ENCODE peak calls at places on chromosomes 7 and 10, in five cellular contexts. W is fibroblast of pulmonary artery, N is H9, M is DMS 273 treated with DMSO at 0.1 percent for 48 hours, C is psoas muscle. J is an unnamed sample.

GRCh38 chr7:101173752-101174244 is 6.3 kb downstream of the NAT16 start:
- DNase-seq in W (peak), N (peak), C (no peak), M (no peak), J (peak)

GRCh38 chr10:59713196-59713821 is 3.7 kb upstream of the SLC16A9 start:
- DNase-seq in N (no peak), M (no peak), C (no peak), W (no peak), J (peak)

GRCh38 chr10:794382-794956 is 105.0 kb upstream of the DIP2C start:
- DNase-seq in C (peak), N (peak), M (no peak), W (no peak), J (no peak)

GRCh38 chr10:103265712-103266329 is 11.1 kb upstream of the INA start:
- DNase-seq in N (peak), C (no peak), W (peak), M (no peak), J (peak)

GRCh38 chr10:95286707-95287106 is 4.1 kb downstream of the PDLIM1 start:
- DNase-seq in N (no peak), C (no peak), W (no peak), M (no peak), J (no peak)

GRCh38 chr7:129134356-129134972 is 10.0 kb upstream of the TSPAN33 start:
- DNase-seq in N (no peak), M (no peak), C (no peak), W (no peak), J (no peak)

GRCh38 chr10:5406918-5407317 is 2.3 kb upstream of the TUBAL3 start:
- DNase-seq in M (no peak), N (no peak), W (no peak), C (no peak), J (no peak)

GRCh38 chr7:139450851-139451250 is 32.6 kb downstream of the KLRG2 start:
- DNase-seq in N (no peak), C (no peak), M (no peak), W (no peak), J (no peak)

GRCh38 chr10:104630731-104631130 is 10.4 kb upstream of the SORCS3 start:
- DNase-seq in C (no peak), W (no peak), M (no peak), N (no peak), J (no peak)

GRCh38 chr7:300048-300447 is 10.1 kb downstream of the FOXL3 start:
- DNase-seq in C (no peak), N (no peak), W (no peak), M (no peak), J (no peak)

GRCh38 chr7:157410831-157411556 is 74.2 kb downstream of the DNAJB6 start:
- DNase-seq in W (no peak), M (no peak), N (no peak), C (peak), J (no peak)

GRCh38 chr10:47370878-47371277 is 13.2 kb downstream of the ZNF488 start:
- DNase-seq in N (peak), C (peak), W (no peak), M (no peak), J (no peak)

GRCh38 chr7:157735826-157736225 is 399.0 kb downstream of the DNAJB6 start:
- DNase-seq in W (no peak), M (no peak), N (no peak), C (no peak), J (no peak)

GRCh38 chr7:132872034-132872433 is 209.9 kb downstream of the CHCHD3 start:
- DNase-seq in N (no peak), W (no peak), M (no peak), C (no peak), J (no peak)

GRCh38 chr10:56349611-56350010 is 11.4 kb downstream of the ZWINT start:
- DNase-seq in W (no peak), C (no peak), N (no peak), M (no peak), J (peak)

J was measured in OCI-M1.